ENCODE peak calls at places on chromosomes 12 and 14, in nine cellular contexts. T is astrocyte of the spinal cord, Z is mammary epithelial cell, K is PC-3, L is left ventricle myocardium inferior, J is thyroid gland, X is endothelial cell, G is lower lobe of right lung, F is right atrium auricular region. R is an unnamed sample.

GRCh38 chr14:103623883-103624482 is 5.0 kb upstream of the KLC1 start:
- DNase-seq in T (no peak), L (peak; percentile 62), F (no peak), J (peak; percentile 86), G (peak; percentile 79), Z (no peak), X (no peak), K (no peak), R (no peak)

GRCh38 chr12:100399095-100399494 is 42.2 kb downstream of the SLC17A8 start:
- DNase-seq in K (no peak), J (no peak), T (no peak), L (no peak), F (no peak), G (no peak), X (no peak), Z (no peak), R (no peak)

GRCh38 chr14:99673328-99674063 is 10.6 kb upstream of the CYP46A1 start:
- DNase-seq in K (no peak), T (no peak), X (no peak), J (no peak), Z (no peak), G (no peak), F (no peak), L (no peak), R (no peak)

GRCh38 chr14:60506985-60507829 is 1.7 kb upstream of the SIX6 start:
- DNase-seq in J (no peak), G (no peak), T (no peak), F (no peak), K (no peak), X (no peak), L (no peak), Z (no peak), R (no peak)

GRCh38 chr12:39122562-39123204 is 217.3 kb upstream of the CPNE8 start:
- DNase-seq in F (no peak), Z (peak; percentile 22), X (no peak), K (peak; percentile 48), J (no peak), L (no peak), T (no peak), G (no peak), R (peak; percentile 18)

GRCh38 chr14:80987235-80988032 is 32.0 kb downstream of the TSHR start:
- DNase-seq in K (peak; percentile 87), F (peak; percentile 67), T (peak; percentile 77), X (peak; percentile 64), G (no peak), L (peak; percentile 20), Z (peak; percentile 68), J (peak; percentile 72), R (no peak)

GRCh38 chr12:93954160-93955112 is 193.9 kb upstream of the PLXNC1 start:
- DNase-seq in J (peak; percentile 17), T (no peak), G (no peak), L (peak; percentile 36), Z (no peak), K (no peak), X (no peak), F (peak; percentile 91), R (no peak)

GRCh38 chr12:54261817-54262402 is 18.0 kb downstream of the CBX5 start:
- DNase-seq in F (no peak), T (no peak), Z (no peak), J (no peak), K (no peak), G (no peak), X (no peak), L (no peak), R (no peak)

GRCh38 chr14:65962952-65963351 is 523.2 kb upstream of the CCDC196 start:
- DNase-seq in K (no peak), Z (no peak), G (no peak), X (no peak), T (no peak), F (no peak), J (no peak), L (no peak), R (no peak)

GRCh38 chr14:65957631-65958205 is 528.5 kb upstream of the CCDC196 start:
- DNase-seq in L (no peak), T (no peak), G (no peak), Z (no peak), K (no peak), J (no peak), X (peak; percentile 9), F (no peak), R (no peak)

GRCh38 chr14:65961004-65961403 is 525.2 kb upstream of the CCDC196 start:
- DNase-seq in Z (peak; percentile 42), L (peak; percentile 20), G (peak; percentile 60), T (peak; percentile 1), X (peak; percentile 75), K (peak; percentile 67), J (peak; percentile 36), F (peak; percentile 65), R (no peak)

GRCh38 chr14:65958664-65959562 is 527.3 kb upstream of the CCDC196 start:
- DNase-seq in K (peak; percentile 55), L (no peak), F (no peak), T (peak; percentile 23), G (no peak), J (peak; percentile 7), Z (no peak), X (no peak), R (no peak)

DNA sequence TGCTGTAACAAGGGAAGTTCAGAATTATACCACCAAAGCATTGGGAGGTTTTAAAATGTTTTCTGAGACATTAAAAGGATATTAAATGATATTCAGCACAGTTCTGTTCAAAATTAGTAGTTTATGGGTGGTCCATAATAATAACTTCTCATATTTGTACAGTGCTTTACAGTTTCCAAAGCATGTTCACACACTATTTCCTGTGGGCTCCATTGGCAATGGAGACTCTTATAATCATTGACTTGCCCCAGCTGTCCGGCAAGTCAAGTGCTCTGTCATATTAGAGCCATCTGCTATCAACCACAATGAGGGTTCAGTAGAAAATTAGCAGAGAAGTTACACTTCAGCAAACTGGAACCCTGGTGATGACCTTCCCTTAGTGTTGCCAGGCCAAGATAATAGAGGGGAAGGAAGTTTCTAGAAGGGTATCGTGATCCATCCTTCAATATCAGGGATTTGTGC is 526.6 kb upstream of the CCDC196 start:
- DNase-seq in L (no peak), F (no peak), J (no peak), Z (no peak), T (no peak), K (no peak), G (no peak), X (no peak), R (no peak)
- TF ChIP-seq CTCF in L (no peak), F (no peak), J (no peak), Z (no peak), T (no peak), K (no peak), G (peak; percentile 6), X (no peak), R (no peak)

GRCh38 chr12:26460361-26460760 is 265.0 kb downstream of the SSPN start:
- DNase-seq in T (no peak), K (no peak), X (no peak), F (no peak), L (no peak), J (no peak), Z (no peak), G (no peak), R (no peak)

GRCh38 chr12:26469801-26470200 is 274.4 kb downstream of the SSPN start:
- DNase-seq in T (no peak), G (no peak), J (no peak), Z (no peak), F (no peak), L (no peak), X (no peak), K (no peak), R (no peak)

GRCh38 chr12:26466709-26467108 is 271.3 kb downstream of the SSPN start:
- DNase-seq in T (no peak), K (no peak), L (no peak), F (no peak), Z (no peak), G (no peak), J (no peak), X (no peak), R (no peak)

GRCh38 chr12:26461799-26462198 is 266.4 kb downstream of the SSPN start:
- DNase-seq in X (no peak), F (no peak), G (no peak), K (no peak), T (no peak), J (no peak), L (no peak), Z (no peak), R (no peak)

DNA sequence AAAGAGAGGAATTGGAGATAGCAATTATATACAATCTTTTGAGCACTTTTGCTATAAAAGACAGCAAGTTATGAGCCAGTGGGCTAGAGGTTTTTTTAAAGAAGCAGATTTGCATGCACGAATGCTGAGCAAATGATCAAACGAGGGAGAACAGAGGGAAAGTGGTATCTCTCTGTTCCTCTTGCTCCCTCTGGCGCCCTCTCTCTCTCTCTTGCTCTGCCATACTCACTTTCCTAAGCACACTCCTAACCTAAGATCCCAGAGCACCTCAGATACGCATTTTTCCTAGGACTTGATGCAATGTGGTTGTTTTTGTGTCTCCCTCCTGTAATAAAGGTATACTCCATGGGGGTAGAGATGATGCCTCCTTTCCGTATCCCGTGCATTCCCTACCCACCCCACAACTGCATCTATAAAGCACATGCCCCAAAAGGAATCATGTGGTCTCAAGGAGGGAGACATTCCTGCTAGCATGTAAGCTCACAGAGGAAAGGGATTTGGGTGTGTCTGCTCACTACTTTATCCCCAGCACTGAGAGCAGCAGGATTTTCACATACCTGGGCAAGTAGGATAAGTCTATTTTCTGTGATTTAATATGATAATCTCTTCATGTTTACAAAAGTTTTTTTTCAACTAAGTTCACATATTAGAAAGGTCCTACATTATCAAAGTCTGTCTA is 270.2 kb downstream of the SSPN start:
- DNase-seq in K (peak; percentile 52), L (no peak), G (no peak), T (no peak), F (no peak), Z (no peak), J (no peak), X (no peak), R (peak; percentile 28)
- TF ChIP-seq CTCF in K (peak; percentile 67), L (peak; percentile 35), G (no peak), T (peak; percentile 31), F (no peak), Z (no peak), J (no peak), X (no peak), R (peak; percentile 45)

DNA sequence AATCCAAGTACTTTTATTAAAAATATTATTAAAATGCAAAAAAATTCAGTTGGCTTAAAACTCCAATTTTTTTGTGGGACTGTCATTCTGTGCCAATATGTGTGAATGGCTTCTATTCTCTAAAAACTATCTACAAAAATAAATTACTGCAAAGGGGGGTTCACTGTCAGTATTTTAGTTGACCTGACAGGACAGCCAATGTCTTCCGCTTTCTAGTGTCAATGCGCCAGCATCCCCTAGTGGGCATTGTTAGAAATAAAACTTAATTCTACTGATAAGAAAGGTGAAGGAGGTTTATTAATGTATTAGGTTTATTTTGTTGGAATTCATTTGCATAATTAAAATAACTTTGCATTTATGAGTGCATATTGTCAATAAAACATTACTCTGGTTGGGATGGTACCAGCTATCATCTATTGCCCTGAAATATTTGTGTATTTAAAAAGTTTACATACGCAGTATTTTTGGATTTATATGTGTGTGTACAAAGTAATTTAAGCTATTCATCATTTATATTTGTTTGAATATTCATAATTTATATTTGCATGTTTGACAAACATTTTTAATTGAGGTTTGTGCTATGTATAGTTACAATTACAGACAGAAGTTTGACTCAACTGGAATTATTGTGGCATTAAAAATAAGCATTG is 527.2 kb downstream of the FLRT2 start:
- DNase-seq in G (no peak), J (no peak), T (peak; percentile 16), F (no peak), L (no peak), K (peak; percentile 36), Z (no peak), X (peak; percentile 30), R (no peak)
- TF ChIP-seq CTCF in G (peak; percentile 68), J (peak; percentile 71), T (peak; percentile 79), F (peak; percentile 26), L (peak; percentile 57), K (peak; percentile 69), Z (peak; percentile 85), X (peak; percentile 93), R (peak; percentile 87)

GRCh38 chr12:105083041-105083440 is 1.2 kb downstream of the ALDH1L2 start:
- DNase-seq in X (no peak), L (no peak), T (no peak), F (no peak), J (no peak), Z (no peak), K (no peak), G (no peak), R (no peak)

GRCh38 chr12:105084251-105085250 is at the start of gene ALDH1L2:
- DNase-seq in G (peak; percentile 89), L (peak; percentile 85), X (peak; percentile 72), Z (peak; percentile 81), F (peak; percentile 83), K (peak; percentile 82), J (peak; percentile 68), T (peak; percentile 90), R (no peak)

GRCh38 chr12:105085537-105085936 is 1.3 kb upstream of the ALDH1L2 start:
- DNase-seq in Z (no peak), T (no peak), L (no peak), X (no peak), F (no peak), K (no peak), G (no peak), J (no peak), R (no peak)

GRCh38 chr12:105079011-105079570 is 5.2 kb downstream of the ALDH1L2 start:
- DNase-seq in F (no peak), G (no peak), J (no peak), K (no peak), X (no peak), L (no peak), Z (no peak), T (no peak), R (no peak)

GRCh38 chr12:105083551-105084105 is 630 bp downstream of the ALDH1L2 start:
- DNase-seq in X (no peak), Z (peak; percentile 58), F (peak; percentile 87), K (no peak), L (peak; percentile 68), G (peak; percentile 70), T (peak; percentile 70), J (peak; percentile 42), R (no peak)
- TF ChIP-seq CTCF in X (no peak), Z (no peak), F (no peak), K (no peak), L (no peak), G (no peak), T (no peak), J (no peak), R (no peak)